ENCODE peak calls at places on chromosomes 3 and 15, in four cellular contexts. S is HL-60, L is HT1080, P is cardiac fibroblast. F is an unnamed sample.

GRCh38 chr3:35383216-35383615 is 256.1 kb upstream of the ARPP21 start:
- DNase-seq in L (peak; percentile 17), S (no peak), P (no peak), F (no peak)

GRCh38 chr3:184687363-184688049 is 24.4 kb downstream of the MAGEF1 start:
- DNase-seq in L (no peak), P (no peak), S (no peak), F (no peak)

GRCh38 chr15:85764649-85765277 is 30.0 kb downstream of the KLHL25 start:
- DNase-seq in S (no peak), P (peak; percentile 46), L (no peak), F (no peak)

GRCh38 chr15:58867926-58868325 is 65.6 kb downstream of the SLTM start:
- DNase-seq in S (no peak), P (no peak), L (no peak), F (no peak)

GRCh38 chr15:78679089-78679511 is 38.1 kb upstream of the CHRNB4 start:
- DNase-seq in P (no peak), S (no peak), L (no peak), F (no peak)

GRCh38 chr15:27832263-27832647 is 266.9 kb downstream of the OCA2 start:
- DNase-seq in S (no peak), L (no peak), P (no peak), F (no peak)

GRCh38 chr3:188041193-188041592 is 112.8 kb upstream of the LPP start:
- DNase-seq in S (no peak), L (no peak), P (no peak), F (no peak)

GRCh38 chr3:42159706-42160472 is 68.7 kb downstream of the TRAK1 start:
- DNase-seq in L (no peak), S (no peak), P (peak; percentile 35), F (no peak)

GRCh38 chr3:37183375-37183831 is 9.0 kb upstream of the LRRFIP2 start:
- DNase-seq in S (no peak), L (peak; percentile 96), P (peak; percentile 94), F (peak; percentile 83)

GRCh38 chr3:115704661-115705338 is 81.5 kb downstream of the GAP43 start:
- DNase-seq in L (no peak), S (no peak), P (peak; percentile 48), F (peak; percentile 31)

GRCh38 chr3:131772278-131772893 is 262.4 kb downstream of the CPNE4 start:
- DNase-seq in L (no peak), P (no peak), S (no peak), F (no peak)

GRCh38 chr15:85120351-85121113 is 138.9 kb downstream of the PDE8A start:
- DNase-seq in P (no peak), S (no peak), L (no peak), F (no peak)

GRCh38 chr15:66952756-66953522 is 112.5 kb upstream of the SMAD3 start:
- DNase-seq in S (no peak), P (no peak), L (no peak), F (no peak)

GRCh38 chr3:133282239-133282638 is 117.6 kb upstream of the BFSP2 start:
- DNase-seq in L (no peak), S (no peak), P (no peak), F (peak; percentile 34)

GRCh38 chr3:187946031-187946691 is 200.9 kb upstream of the BCL6 start:
- DNase-seq in S (no peak), P (peak; percentile 57), L (no peak), F (peak; percentile 51)

F was measured in fibroblast of villous mesenchyme.